ENCODE peak calls at places on chromosome 2, in five cellular contexts. J is GM12865, Z is adrenal gland, X is ovary, M is mucosa of descending colon. R is an unnamed sample.

GRCh38 chr2:191322838-191323506 is 77.8 kb downstream of the MYO1B start:
- DNase-seq in J (no peak), Z (no peak), X (no peak), M (no peak), R (no peak)

GRCh38 chr2:7956126-7956689 is 725.6 kb upstream of the ID2 start:
- DNase-seq in J (no peak), Z (no peak), X (no peak), M (no peak), R (no peak)

GRCh38 chr2:218345491-218346176 is 11.0 kb upstream of the CATIP start:
- DNase-seq in J (no peak), Z (no peak), X (no peak), M (no peak), R (no peak)

GRCh38 chr2:223674998-223675609 is 72.9 kb upstream of the SCG2 start:
- DNase-seq in J (peak), Z (peak), X (no peak), M (no peak), R (no peak)

GRCh38 chr2:227939271-227940027 is 68.0 kb downstream of the DAW1 start:
- DNase-seq in J (peak), Z (peak), X (peak), M (no peak), R (no peak)

GRCh38 chr2:33380001-33380609 is 96.3 kb upstream of the RASGRP3 start:
- DNase-seq in J (peak), Z (no peak), X (no peak), M (no peak), R (no peak)

GRCh38 chr2:231069379-231070054 is 12.8 kb downstream of the PSMD1 start:
- DNase-seq in J (no peak), Z (no peak), X (no peak), M (no peak), R (peak)

GRCh38 chr2:102094917-102095316 is 47.6 kb upstream of the IL1R1 start:
- DNase-seq in J (no peak), Z (peak), X (no peak), M (no peak), R (peak)

GRCh38 chr2:8551622-8552074 is 130.2 kb upstream of the ID2 start:
- DNase-seq in J (peak), Z (peak), X (no peak), M (no peak), R (no peak)

GRCh38 chr2:68726608-68727367 is 7.8 kb upstream of the ARHGAP25 start:
- DNase-seq in J (peak), Z (no peak), X (no peak), M (no peak), R (no peak)

GRCh38 chr2:239321596-239322413 is 79.0 kb downstream of the HDAC4 start:
- DNase-seq in J (no peak), Z (peak), X (peak), M (no peak), R (no peak)

GRCh38 chr2:132416996-132417395 is 391 bp downstream of the GPR39 start:
- DNase-seq in J (no peak), Z (no peak), X (no peak), M (peak), R (no peak)

GRCh38 chr2:220811952-220812570 is 760.0 kb downstream of the EPHA4 start:
- DNase-seq in J (no peak), Z (no peak), X (no peak), M (no peak), R (no peak)

GRCh38 chr2:111116843-111117665 is 3.7 kb upstream of the BCL2L11 start:
- DNase-seq in J (peak), Z (peak), X (peak), M (peak), R (peak)

GRCh38 chr2:240033330-240033678 is 3.1 kb upstream of the OR6B2 start:
- DNase-seq in J (no peak), Z (no peak), X (no peak), M (no peak), R (no peak)

GRCh38 chr2:238864207-238865014 is 16.5 kb downstream of the TWIST2 start:
- DNase-seq in J (no peak), Z (peak), X (peak), M (peak), R (peak)

GRCh38 chr2:97719362-97720155 is 6.2 kb downstream of the ZAP70 start:
- DNase-seq in J (no peak), Z (no peak), X (no peak), M (no peak), R (no peak)

GRCh38 chr2:119723121-119723635 is 36.5 kb upstream of the PTPN4 start:
- DNase-seq in J (no peak), Z (no peak), X (no peak), M (no peak), R (no peak)

GRCh38 chr2:46828039-46828438 is 87.6 kb downstream of the MCFD2 start:
- DNase-seq in J (no peak), Z (no peak), X (no peak), M (no peak), R (no peak)

GRCh38 chr2:64534363-64534762 is 10.2 kb downstream of the AFTPH start:
- DNase-seq in J (peak), Z (no peak), X (no peak), M (no peak), R (no peak)

GRCh38 chr2:206230060-206230890 is 44.2 kb upstream of the ZDBF2 start:
- DNase-seq in J (no peak), Z (no peak), X (no peak), M (no peak), R (no peak)

GRCh38 chr2:101329026-101329425 is 20.5 kb upstream of the RNF149 start:
- DNase-seq in J (no peak), Z (no peak), X (no peak), M (no peak), R (no peak)

GRCh38 chr2:61287254-61287653 is 125.3 kb downstream of the C2orf74 start:
- DNase-seq in J (no peak), Z (no peak), X (no peak), M (no peak), R (no peak)

GRCh38 chr2:145769053-145769716 is 1249.3 kb upstream of the ZEB2 start:
- DNase-seq in J (no peak), Z (no peak), X (no peak), M (no peak), R (no peak)

GRCh38 chr2:165874445-165875039 is 79.0 kb downstream of the TTC21B start:
- DNase-seq in J (peak), Z (no peak), X (no peak), M (no peak), R (peak)

GRCh38 chr2:125070726-125071505 is 1045.8 kb downstream of the CNTNAP5 start:
- DNase-seq in J (peak), Z (no peak), X (no peak), M (no peak), R (no peak)

GRCh38 chr2:156955701-156956100 is 301.8 kb upstream of the GALNT5 start:
- DNase-seq in J (no peak), Z (no peak), X (no peak), M (no peak), R (no peak)

GRCh38 chr2:129733579-129733978 is 245.9 kb upstream of the RAB6C start:
- DNase-seq in J (no peak), Z (no peak), X (no peak), M (no peak), R (no peak)

GRCh38 chr2:71889991-71890684 is 257.5 kb downstream of the CYP26B1 start:
- DNase-seq in J (no peak), Z (peak), X (no peak), M (no peak), R (peak)

GRCh38 chr2:212842544-212843185 is 304.1 kb upstream of the ERBB4 start:
- DNase-seq in J (no peak), Z (no peak), X (no peak), M (no peak), R (peak)

GRCh38 chr2:98282109-98282508 is 64.1 kb upstream of the CNGA3 start:
- DNase-seq in J (no peak), Z (no peak), X (no peak), M (no peak), R (no peak)

GRCh38 chr2:197209742-197210408 is 100.7 kb downstream of the ANKRD44 start:
- DNase-seq in J (peak), Z (no peak), X (no peak), M (no peak), R (no peak)

GRCh38 chr2:72146357-72147302 is 1.0 kb downstream of the CYP26B1 start:
- DNase-seq in J (no peak), Z (peak), X (peak), M (no peak), R (no peak)

GRCh38 chr2:219354582-219354981 is 22.0 kb upstream of the RESP18 start:
- DNase-seq in J (no peak), Z (no peak), X (no peak), M (no peak), R (no peak)

GRCh38 chr2:219362072-219362471 is 25.6 kb downstream of the DNPEP start:
- DNase-seq in J (no peak), Z (no peak), X (no peak), M (no peak), R (no peak)

GRCh38 chr2:219356834-219357233 is 24.3 kb upstream of the RESP18 start:
- DNase-seq in J (no peak), Z (no peak), X (no peak), M (no peak), R (no peak)

GRCh38 chr2:219362524-219363164 is 25.1 kb downstream of the DNPEP start:
- DNase-seq in J (peak), Z (peak), X (no peak), M (peak), R (peak)

GRCh38 chr2:219358170-219359075 is 25.9 kb upstream of the RESP18 start:
- DNase-seq in J (no peak), Z (no peak), X (no peak), M (no peak), R (no peak)
- H3K4me3 ChIP-seq in J (no peak), Z (no peak), X (no peak), M (no peak), R (peak)

DNA sequence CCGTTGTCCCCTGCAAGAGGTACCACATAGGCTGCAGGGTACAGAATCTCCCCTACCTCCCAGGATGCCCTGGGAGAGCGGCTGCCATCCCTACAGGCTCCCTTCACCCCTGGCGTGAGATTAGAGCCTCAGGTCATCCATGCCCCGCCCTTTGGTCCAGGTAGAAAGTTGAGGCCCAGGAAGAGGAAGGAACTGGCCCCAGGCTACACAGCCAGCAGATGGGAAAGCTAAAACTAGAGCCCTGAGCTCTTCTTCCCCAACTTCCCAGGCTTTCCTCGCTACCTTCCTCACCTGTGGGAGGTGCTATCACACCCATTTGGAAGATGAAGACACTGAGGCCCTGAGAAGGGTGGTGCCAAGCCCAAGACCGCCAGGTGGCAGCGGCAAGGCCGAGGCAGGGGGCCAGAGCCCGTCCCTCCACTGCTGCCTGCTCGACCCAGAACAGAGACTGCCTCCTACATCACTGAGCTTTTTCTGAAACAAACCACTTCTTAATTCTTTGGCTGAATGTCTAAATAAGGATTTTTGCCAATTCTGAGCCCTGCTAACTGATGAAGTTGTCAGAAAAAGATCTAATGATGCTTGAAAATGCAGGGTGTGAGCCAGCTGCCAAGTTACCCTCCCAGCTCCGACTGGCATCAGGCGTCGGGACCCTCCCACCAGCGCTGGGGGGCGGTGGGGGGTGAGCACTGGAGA is 25.7 kb downstream of the CIB4 start:
- DNase-seq in J (peak), Z (no peak), X (no peak), M (no peak), R (no peak)
- TF ChIP-seq CTCF in J (peak), Z (no peak), X (no peak), M (no peak), R (peak)

GRCh38 chr2:189440947-189441708 is at the start of gene WDR75:
- DNase-seq in J (peak), Z (peak), X (peak), M (peak), R (peak)

GRCh38 chr2:189444322-189444721 is 3.0 kb downstream of the WDR75 start:
- DNase-seq in J (peak), Z (no peak), X (no peak), M (no peak), R (no peak)

GRCh38 chr2:189440644-189440946 is 679 bp upstream of the WDR75 start:
- DNase-seq in J (no peak), Z (no peak), X (no peak), M (no peak), R (no peak)

GRCh38 chr2:189441709-189442074 is 418 bp downstream of the WDR75 start:
- DNase-seq in J (no peak), Z (no peak), X (no peak), M (no peak), R (no peak)

DNA sequence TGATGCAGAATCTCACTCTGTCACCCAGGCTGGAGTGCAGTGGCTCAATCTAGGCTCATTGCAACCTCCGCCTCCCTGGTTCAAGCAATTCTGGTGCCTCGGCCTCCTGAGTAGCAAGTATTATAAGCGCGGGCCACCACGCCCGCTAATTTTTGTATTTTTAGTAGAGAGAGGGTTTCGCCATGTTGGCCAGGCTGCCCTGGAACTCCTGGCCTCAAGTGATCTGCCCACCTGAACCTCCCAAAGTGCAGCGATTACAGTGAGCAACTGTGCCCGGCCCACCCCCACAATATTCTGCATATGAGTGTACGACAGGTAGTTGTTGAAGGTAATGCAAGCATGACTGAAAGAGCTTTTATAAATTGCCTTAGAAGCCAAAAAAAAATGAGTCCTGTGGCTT is 1.2 kb downstream of the WDR75 start:
- DNase-seq in J (no peak), Z (no peak), X (peak), M (no peak), R (no peak)
- H3K4me3 ChIP-seq in J (peak), Z (no peak), X (no peak), M (no peak), R (peak)

GRCh38 chr2:20667151-20667530 is 197 bp downstream of the GDF7 start:
- DNase-seq in J (no peak), Z (no peak), X (no peak), M (no peak), R (no peak)

GRCh38 chr2:20666114-20666363 is 905 bp upstream of the GDF7 start:
- DNase-seq in J (no peak), Z (no peak), X (no peak), M (no peak), R (no peak)

GRCh38 chr2:20665261-20666113 is 1.5 kb upstream of the GDF7 start:
- DNase-seq in J (no peak), Z (no peak), X (no peak), M (no peak), R (no peak)

GRCh38 chr2:20667531-20668401 is 822 bp downstream of the GDF7 start:
- DNase-seq in J (no peak), Z (no peak), X (no peak), M (no peak), R (no peak)

DNA sequence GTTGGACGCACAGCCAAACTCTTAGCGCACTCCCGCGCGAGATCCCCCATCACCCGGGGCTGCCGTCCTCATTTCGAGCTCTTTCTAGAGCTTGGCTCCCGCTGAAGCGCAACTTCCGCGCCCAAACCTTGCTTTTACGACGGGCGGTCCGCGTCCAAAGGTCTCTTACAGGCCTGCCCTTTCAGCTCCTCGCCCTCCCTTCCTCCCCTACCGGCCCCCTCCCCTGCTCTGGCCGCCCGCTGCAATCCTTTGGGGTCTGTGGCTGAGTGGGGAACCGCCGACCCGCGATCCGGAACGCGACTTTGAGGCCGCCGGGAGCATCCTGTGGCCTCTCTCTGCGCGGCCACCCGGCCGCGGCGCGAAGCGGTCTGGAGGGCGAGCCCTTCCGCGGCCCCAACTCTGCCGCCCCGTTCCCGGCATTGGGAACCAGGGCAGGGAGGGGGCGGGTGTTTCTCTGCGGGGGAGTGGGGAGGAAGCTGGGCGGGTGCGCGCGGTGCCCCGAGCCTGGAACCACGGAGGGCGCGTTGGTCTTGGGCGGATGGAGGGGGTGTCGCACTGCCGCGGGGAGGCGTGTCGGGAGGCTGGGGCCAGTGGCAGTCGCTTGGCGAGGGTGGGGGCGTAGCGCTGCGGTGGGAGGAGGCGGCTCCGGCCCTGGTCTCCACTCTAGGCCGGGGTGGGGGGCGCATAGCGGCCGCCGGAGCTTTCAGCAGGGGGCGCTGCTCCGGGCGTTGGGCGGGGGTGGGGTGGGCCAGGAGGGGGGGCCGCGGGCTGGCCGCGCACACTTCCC is at the start of gene GDF7:
- DNase-seq in J (no peak), Z (no peak), X (no peak), M (peak), R (no peak)
- TF ChIP-seq CTCF in J (peak), Z (no peak), X (no peak), M (no peak), R (peak)

DNA sequence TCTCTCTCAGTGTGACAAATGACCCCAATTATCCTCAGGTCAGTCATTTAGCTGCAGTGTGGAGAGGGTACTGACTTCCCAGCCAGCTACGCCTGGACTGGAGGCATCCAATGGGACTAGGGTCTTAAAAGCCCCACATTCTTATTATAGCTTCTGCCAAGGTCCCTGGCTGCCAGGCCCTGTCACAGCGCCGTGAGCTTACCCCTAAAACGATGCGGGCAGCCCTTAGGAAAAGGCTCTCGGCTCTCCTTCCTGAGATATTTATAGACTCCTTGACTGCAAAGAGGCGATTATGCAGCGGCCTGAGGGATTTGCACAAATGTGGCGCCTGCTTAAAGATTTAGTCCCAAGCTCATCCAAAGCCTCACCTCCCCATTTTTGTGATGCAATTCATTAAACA is 69.2 kb upstream of the EDAR start:
- DNase-seq in J (no peak), Z (no peak), X (no peak), M (no peak), R (no peak)
- H3K4me3 ChIP-seq in J (no peak), Z (no peak), X (no peak), M (no peak), R (no peak)

DNA sequence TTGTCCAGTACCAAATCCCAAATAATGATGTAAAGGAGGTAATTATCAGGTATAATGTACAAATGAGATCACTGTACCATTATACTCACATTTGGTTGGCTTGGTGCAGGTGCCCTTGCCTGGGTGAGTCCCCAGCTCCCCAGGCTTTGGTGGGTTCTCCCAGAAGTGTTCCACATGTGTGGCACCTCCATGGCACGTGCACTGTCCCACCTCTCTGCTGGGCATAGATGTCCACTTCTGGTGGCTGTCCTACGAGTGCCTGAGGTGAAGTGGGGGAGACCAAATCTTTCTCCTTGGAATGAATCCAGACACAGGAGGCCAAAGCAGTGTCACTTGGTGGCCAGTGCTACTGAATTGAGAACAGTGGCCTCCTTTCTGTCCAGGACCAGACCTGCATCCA is 162.4 kb upstream of the SESTD1 start:
- DNase-seq in J (no peak), Z (no peak), X (no peak), M (no peak), R (no peak)
- TF ChIP-seq CTCF in J (no peak), Z (no peak), X (no peak), M (no peak), R (no peak)

DNA sequence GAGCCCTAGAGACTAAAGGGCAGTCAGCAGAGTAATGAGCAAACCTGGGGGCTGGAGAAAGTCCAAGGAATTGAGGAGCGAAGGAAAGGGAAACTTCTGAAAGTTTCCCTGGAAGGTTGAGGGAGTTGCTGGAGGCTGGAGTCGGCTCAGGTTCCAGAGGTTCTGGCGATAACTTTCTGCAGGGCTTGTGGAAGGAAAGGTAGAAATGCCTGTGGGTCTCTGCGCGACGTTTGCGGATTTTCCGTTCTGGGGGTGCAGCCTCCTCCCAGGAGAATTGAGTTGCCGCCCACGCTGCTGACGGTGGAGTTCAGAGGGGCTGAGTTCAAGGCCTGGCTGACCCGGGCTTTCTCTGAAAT is 9.3 kb downstream of the POU3F3 start:
- DNase-seq in J (no peak), Z (no peak), X (no peak), M (no peak), R (no peak)
- H3K4me3 ChIP-seq in J (no peak), Z (no peak), X (no peak), M (no peak), R (no peak)